ENCODE peak calls at places on chromosome 11, in four cellular contexts. One of them, this sample, is unnamed.

GRCh38 chr11:87002918-87003317 is 34.8 kb upstream of the TMEM135 start:
- DNase-seq in mesendoderm: no peak
- DNase-seq in H9: no peak
- DNase-seq in H1: no peak
- DNase-seq in this sample: no peak

GRCh38 chr11:59776210-59777066 is 21.3 kb downstream of the STX3 start:
- DNase-seq in mesendoderm: no peak
- DNase-seq in H9: no peak
- DNase-seq in H1: no peak
- DNase-seq in this sample: peak; percentile 78

GRCh38 chr11:64100345-64100744 is 64.6 kb downstream of the FLRT1 start:
- DNase-seq in mesendoderm: peak; percentile 42
- DNase-seq in H9: peak; percentile 57
- DNase-seq in H1: no peak
- DNase-seq in this sample: no peak

GRCh38 chr11:111344032-111344431 is 35.0 kb downstream of the POU2AF1 start:
- DNase-seq in mesendoderm: peak; percentile 35
- DNase-seq in H9: no peak
- DNase-seq in H1: no peak
- DNase-seq in this sample: peak; percentile 79

GRCh38 chr11:59172345-59173079 is 580 bp downstream of the DTX4 start:
- DNase-seq in mesendoderm: peak; percentile 50
- DNase-seq in H9: peak; percentile 66
- DNase-seq in H1: no peak
- DNase-seq in this sample: no peak

GRCh38 chr11:57913713-57914704 is 109.7 kb upstream of the OR9Q1 start:
- DNase-seq in mesendoderm: no peak
- DNase-seq in H9: no peak
- DNase-seq in H1: no peak
- DNase-seq in this sample: no peak

GRCh38 chr11:83219095-83219494 is 25.6 kb downstream of the ANKRD42 start:
- DNase-seq in mesendoderm: peak; percentile 58
- DNase-seq in H9: peak; percentile 53
- DNase-seq in H1: no peak
- DNase-seq in this sample: no peak

GRCh38 chr11:104776501-104777170 is 121.6 kb downstream of the CASP12 start:
- DNase-seq in mesendoderm: no peak
- DNase-seq in H9: no peak
- DNase-seq in H1: no peak
- DNase-seq in this sample: peak; percentile 36

GRCh38 chr11:124070906-124071621 is 29.9 kb upstream of the OR10G7 start:
- DNase-seq in mesendoderm: peak; percentile 79
- DNase-seq in H9: peak; percentile 76
- DNase-seq in H1: peak; percentile 74
- DNase-seq in this sample: peak; percentile 78

GRCh38 chr11:15826826-15827225 is 529.5 kb downstream of the SOX6 start:
- DNase-seq in mesendoderm: peak; percentile 81
- DNase-seq in H9: peak; percentile 84
- DNase-seq in H1: peak; percentile 39
- DNase-seq in this sample: no peak

GRCh38 chr11:44446996-44447771 is 118.3 kb upstream of the CD82 start:
- DNase-seq in mesendoderm: no peak
- DNase-seq in H9: no peak
- DNase-seq in H1: no peak
- DNase-seq in this sample: no peak

GRCh38 chr11:58919980-58920379 is 19.3 kb upstream of the GLYATL1 start:
- DNase-seq in mesendoderm: no peak
- DNase-seq in H9: no peak
- DNase-seq in H1: no peak
- DNase-seq in this sample: no peak

GRCh38 chr11:17129003-17129402 is 51.5 kb upstream of the RPS13 start:
- DNase-seq in mesendoderm: no peak
- DNase-seq in H9: no peak
- DNase-seq in H1: no peak
- DNase-seq in this sample: peak; percentile 60

GRCh38 chr11:33970984-33971466 is 79.1 kb upstream of the LMO2 start:
- DNase-seq in mesendoderm: peak; percentile 75
- DNase-seq in H9: peak; percentile 51
- DNase-seq in H1: no peak
- DNase-seq in this sample: peak; percentile 50

GRCh38 chr11:3109434-3109833 is 52.2 kb upstream of the CARS1 start:
- DNase-seq in mesendoderm: no peak
- DNase-seq in H9: peak; percentile 23
- DNase-seq in H1: no peak
- DNase-seq in this sample: no peak

GRCh38 chr11:76719281-76719680 is 48.7 kb upstream of the LRRC32 start:
- DNase-seq in mesendoderm: no peak
- DNase-seq in H9: no peak
- DNase-seq in H1: no peak
- DNase-seq in this sample: no peak
- H4K5ac ChIP-seq in mesendoderm: no peak overlapping the region
- H4K5ac ChIP-seq in H9: no peak overlapping the region
- H4K5ac ChIP-seq in H1: no peak overlapping the region
- H4K5ac ChIP-seq in this sample: no peak overlapping the region

GRCh38 chr11:40166892-40167291 is 1292.6 kb downstream of the LRRC4C start:
- DNase-seq in mesendoderm: no peak
- DNase-seq in H9: no peak
- DNase-seq in H1: no peak
- DNase-seq in this sample: no peak

GRCh38 chr11:40161855-40162410 is 1297.5 kb downstream of the LRRC4C start:
- DNase-seq in mesendoderm: no peak
- DNase-seq in H9: no peak
- DNase-seq in H1: no peak
- DNase-seq in this sample: no peak

GRCh38 chr11:40168461-40168860 is 1291.0 kb downstream of the LRRC4C start:
- DNase-seq in mesendoderm: peak; percentile 41
- DNase-seq in H9: no peak
- DNase-seq in H1: no peak
- DNase-seq in this sample: no peak

GRCh38 chr11:40160418-40160817 is 1299.0 kb downstream of the LRRC4C start:
- DNase-seq in mesendoderm: no peak
- DNase-seq in H9: no peak
- DNase-seq in H1: no peak
- DNase-seq in this sample: no peak

GRCh38 chr11:40162901-40163300 is 1296.6 kb downstream of the LRRC4C start:
- DNase-seq in mesendoderm: no peak
- DNase-seq in H9: no peak
- DNase-seq in H1: no peak
- DNase-seq in this sample: no peak
- H3K27me3 ChIP-seq in mesendoderm: no peaks in the 10 kb centered on the region
- H3K27me3 ChIP-seq in H9: no peaks in the 10 kb centered on the region
- H3K27me3 ChIP-seq in H1: no peaks in the 10 kb centered on the region
- H3K27me3 ChIP-seq in this sample: no peaks in the 10 kb centered on the region

GRCh38 chr11:128411812-128412211 is 175.5 kb downstream of the ETS1 start:
- DNase-seq in mesendoderm: no peak
- DNase-seq in H9: no peak
- DNase-seq in H1: no peak
- DNase-seq in this sample: no peak
- H4K5ac ChIP-seq in mesendoderm: no peak overlapping the region
- H4K5ac ChIP-seq in H9: no peak overlapping the region
- H4K5ac ChIP-seq in H1: no peak overlapping the region
- H4K5ac ChIP-seq in this sample: no peak overlapping the region

GRCh38 chr11:31823372-31824371 is 12.6 kb upstream of the PAX6 start:
- DNase-seq in mesendoderm: peak; percentile 56
- DNase-seq in H9: peak; percentile 68
- DNase-seq in H1: no peak
- DNase-seq in this sample: no peak

GRCh38 chr11:31822604-31823371 is 11.7 kb upstream of the PAX6 start:
- DNase-seq in mesendoderm: peak; percentile 44
- DNase-seq in H9: peak; percentile 50
- DNase-seq in H1: no peak
- DNase-seq in this sample: no peak

GRCh38 chr11:31826530-31827438 is 15.7 kb upstream of the PAX6 start:
- DNase-seq in mesendoderm: peak; percentile 45
- DNase-seq in H9: peak; percentile 51
- DNase-seq in H1: no peak
- DNase-seq in this sample: no peak

GRCh38 chr11:31825453-31826391 is 14.6 kb upstream of the PAX6 start:
- DNase-seq in mesendoderm: peak; percentile 22
- DNase-seq in H9: peak; percentile 55
- DNase-seq in H1: no peak
- DNase-seq in this sample: no peak

DNA sequence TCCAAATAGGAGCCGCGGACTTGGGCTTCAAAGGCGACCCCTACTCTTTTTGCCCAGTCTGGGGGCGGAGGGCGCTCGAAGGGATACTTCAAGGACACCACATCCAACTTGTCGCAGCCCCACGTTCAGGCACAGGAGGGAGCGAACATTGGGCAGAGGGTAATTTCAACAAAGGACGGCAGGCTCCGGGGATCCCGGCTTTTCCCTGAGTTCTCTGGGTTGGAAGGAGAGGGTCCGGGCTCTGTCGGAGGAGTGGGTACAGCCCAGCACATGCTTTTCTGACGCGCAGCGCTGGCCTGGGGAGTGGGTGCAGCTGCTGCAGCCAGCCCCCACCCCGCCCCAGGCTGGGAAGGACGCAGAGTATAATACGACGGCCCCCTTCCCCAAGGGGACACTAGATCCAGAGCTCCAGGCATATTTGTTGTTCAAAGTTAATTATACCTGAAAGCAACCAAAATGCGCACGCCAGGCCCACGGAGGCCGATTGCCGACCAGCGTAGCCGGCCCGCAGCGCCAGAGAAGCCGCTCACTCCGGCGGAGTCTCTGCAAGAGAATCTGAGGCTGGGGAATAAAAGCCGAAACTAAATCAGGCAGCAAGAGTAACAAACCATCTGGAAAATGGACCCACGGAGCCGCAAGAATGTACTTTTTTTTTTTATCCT is 13.8 kb upstream of the PAX6 start:
- DNase-seq in mesendoderm: peak; percentile 22
- DNase-seq in H9: no peak
- DNase-seq in H1: no peak
- DNase-seq in this sample: no peak
- H3K27me3 ChIP-seq in mesendoderm: peaks cover 67% of the 10 kb centered on the region
- H3K27me3 ChIP-seq in H9: peaks cover 66% of the 10 kb centered on the region
- H3K27me3 ChIP-seq in H1: peaks cover 71% of the 10 kb centered on the region
- H3K27me3 ChIP-seq in this sample: peaks cover 91% of the 10 kb centered on the region

DNA sequence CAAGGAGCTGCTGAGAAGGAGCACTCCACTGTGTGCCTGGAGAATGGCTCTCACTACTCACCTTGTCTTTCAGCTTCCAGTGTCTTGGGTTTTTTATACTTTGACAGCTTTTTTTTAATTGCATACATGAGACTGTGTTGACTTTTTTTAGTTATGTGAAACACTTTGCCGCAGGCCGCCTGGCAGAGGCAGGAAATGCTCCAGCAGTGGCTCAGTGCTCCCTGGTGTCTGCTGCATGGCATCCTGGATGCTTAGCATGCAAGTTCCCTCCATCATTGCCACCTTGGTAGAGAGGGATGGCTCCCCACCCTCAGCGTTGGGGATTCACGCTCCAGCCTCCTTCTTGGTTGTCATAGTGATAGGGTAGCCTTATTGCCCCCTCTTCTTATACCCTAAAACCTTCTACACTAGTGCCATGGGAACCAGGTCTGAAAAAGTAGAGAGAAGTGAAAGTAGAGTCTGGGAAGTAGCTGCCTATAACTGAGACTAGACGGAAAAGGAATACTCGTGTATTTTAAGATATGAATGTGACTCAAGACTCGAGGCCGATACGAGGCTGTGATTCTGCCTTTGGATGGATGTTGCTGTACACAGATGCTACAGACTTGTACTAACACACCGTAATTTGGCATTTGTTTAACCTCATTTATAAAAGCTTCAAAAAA is 72.6 kb downstream of the NCAPD3 start:
- DNase-seq in mesendoderm: no peak
- DNase-seq in H9: no peak
- DNase-seq in H1: no peak
- DNase-seq in this sample: no peak
- H4K5ac ChIP-seq in mesendoderm: no peak overlapping the region
- H4K5ac ChIP-seq in H9: no peak overlapping the region
- H4K5ac ChIP-seq in H1: no peak overlapping the region
- H4K5ac ChIP-seq in this sample: no peak overlapping the region

GRCh38 chr11:98099371-98099770 is 921.4 kb upstream of the CNTN5 start:
- DNase-seq in mesendoderm: no peak
- DNase-seq in H9: no peak
- DNase-seq in H1: no peak
- DNase-seq in this sample: no peak
- H3K27me3 ChIP-seq in mesendoderm: no peaks in the 10 kb centered on the region
- H3K27me3 ChIP-seq in H9: no peaks in the 10 kb centered on the region
- H3K27me3 ChIP-seq in H1: no peaks in the 10 kb centered on the region
- H3K27me3 ChIP-seq in this sample: no peaks in the 10 kb centered on the region

DNA sequence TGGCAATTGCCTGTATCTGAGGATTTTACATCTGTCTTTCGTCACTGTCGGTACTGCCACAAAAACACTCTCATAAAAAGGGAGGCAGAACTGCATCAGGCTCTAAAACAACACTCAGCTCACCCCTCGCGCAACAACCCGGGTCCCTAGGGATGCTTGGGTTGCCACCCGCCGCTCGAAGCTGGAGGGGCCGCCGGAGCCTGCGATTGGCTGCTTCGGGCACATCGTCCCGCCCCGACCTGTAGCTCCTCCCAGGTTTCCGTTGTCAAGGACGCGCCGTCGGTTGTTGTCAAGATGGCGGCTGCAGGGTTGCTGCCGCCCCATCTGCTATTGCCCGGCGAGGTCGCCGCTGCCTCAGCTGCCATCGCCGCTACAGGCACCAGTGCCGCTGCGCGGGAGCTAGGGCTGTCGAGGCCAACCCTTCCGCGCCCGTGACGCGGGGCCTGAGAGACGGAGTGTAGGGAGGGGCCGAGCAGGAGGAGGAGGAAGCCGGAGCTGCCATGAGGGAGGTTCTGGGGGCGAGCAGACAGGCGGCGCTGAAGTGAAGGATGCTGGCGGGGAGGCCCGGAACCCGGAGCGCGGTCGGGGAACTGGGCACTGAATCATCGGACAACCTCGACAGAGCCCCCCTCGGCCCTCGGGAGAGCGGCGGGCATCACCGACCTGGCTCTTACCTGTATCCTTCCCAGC is at the start of gene CEP126:
- DNase-seq in mesendoderm: peak; percentile 97
- DNase-seq in H9: peak; percentile 95
- DNase-seq in H1: peak; percentile 89
- DNase-seq in this sample: peak; percentile 93
- H4K5ac ChIP-seq in mesendoderm: no peak within 1 kb of the TSS
- H4K5ac ChIP-seq in H9: no peak within 1 kb of the TSS
- H4K5ac ChIP-seq in H1: no peak within 1 kb of the TSS
- H4K5ac ChIP-seq in this sample: peak within 1 kb of the TSS; percentile 93

GRCh38 chr11:106031936-106032335 is 9.9 kb upstream of the MSANTD4 start:
- DNase-seq in mesendoderm: no peak
- DNase-seq in H9: no peak
- DNase-seq in H1: no peak
- DNase-seq in this sample: no peak
- H3K27me3 ChIP-seq in mesendoderm: no peaks in the 10 kb centered on the region
- H3K27me3 ChIP-seq in H9: no peaks in the 10 kb centered on the region
- H3K27me3 ChIP-seq in H1: no peaks in the 10 kb centered on the region
- H3K27me3 ChIP-seq in this sample: no peaks in the 10 kb centered on the region

DNA sequence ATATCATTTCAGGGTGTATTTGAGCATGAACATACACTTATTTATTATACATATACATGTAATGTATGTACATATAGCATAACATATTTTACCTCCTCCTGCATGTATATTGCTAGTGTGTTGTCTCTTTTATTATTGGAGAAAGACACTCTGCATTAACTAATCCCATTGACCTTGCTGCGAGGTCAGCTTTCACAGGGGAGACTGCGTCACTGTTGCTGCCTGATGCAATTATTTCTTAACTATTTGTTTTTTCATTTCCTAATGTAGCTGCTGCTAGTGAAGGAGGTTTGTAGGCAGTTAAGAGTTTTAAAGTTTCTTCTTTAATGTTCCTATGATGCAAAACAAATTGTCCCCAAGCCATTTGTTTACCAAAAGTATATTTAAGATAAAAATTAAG is 185.4 kb upstream of the CNTN5 start:
- DNase-seq in mesendoderm: no peak
- DNase-seq in H9: no peak
- DNase-seq in H1: no peak
- DNase-seq in this sample: no peak
- H4K5ac ChIP-seq in mesendoderm: no peak overlapping the region
- H4K5ac ChIP-seq in H9: no peak overlapping the region
- H4K5ac ChIP-seq in H1: no peak overlapping the region
- H4K5ac ChIP-seq in this sample: no peak overlapping the region

This sample was measured in IMR-90.